ENCODE peak calls at places on chromosomes 12 and 14, in four cellular contexts. One of them, this sample, is unnamed.

GRCh38 chr12:60101715-60102114 is 505.9 kb downstream of the SLC16A7 start:
- DNase-seq in Peyer's patch: no peak
- DNase-seq in foreskin fibroblast: peak
- DNase-seq in thoracic aorta: no peak
- DNase-seq in this sample: peak

GRCh38 chr12:48972213-48973021 is 882 bp upstream of the WNT10B start:
- DNase-seq in Peyer's patch: no peak
- DNase-seq in thoracic aorta: no peak
- DNase-seq in foreskin fibroblast: peak
- DNase-seq in this sample: no peak

GRCh38 chr14:54398028-54398368 is 1.2 kb downstream of the CDKN3 start:
- DNase-seq in foreskin fibroblast: no peak
- DNase-seq in Peyer's patch: no peak
- DNase-seq in thoracic aorta: no peak
- DNase-seq in this sample: no peak

GRCh38 chr14:61213930-61214329 is 67.2 kb downstream of the TMEM30B start:
- DNase-seq in Peyer's patch: no peak
- DNase-seq in thoracic aorta: no peak
- DNase-seq in foreskin fibroblast: no peak
- DNase-seq in this sample: no peak

GRCh38 chr14:34465069-34465859 is 3.2 kb upstream of the SPTSSA start:
- DNase-seq in Peyer's patch: no peak
- DNase-seq in thoracic aorta: no peak
- DNase-seq in foreskin fibroblast: peak
- DNase-seq in this sample: no peak

GRCh38 chr14:79420725-79421124 is 790.6 kb downstream of the DIO2 start:
- DNase-seq in Peyer's patch: no peak
- DNase-seq in foreskin fibroblast: no peak
- DNase-seq in thoracic aorta: no peak
- DNase-seq in this sample: no peak

GRCh38 chr14:61503167-61503801 is 181.9 kb downstream of the PRKCH start:
- DNase-seq in foreskin fibroblast: no peak
- DNase-seq in Peyer's patch: peak
- DNase-seq in thoracic aorta: no peak
- DNase-seq in this sample: no peak

GRCh38 chr12:119710374-119710773 is 42.4 kb downstream of the PRKAB1 start:
- DNase-seq in foreskin fibroblast: no peak
- DNase-seq in Peyer's patch: no peak
- DNase-seq in thoracic aorta: no peak
- DNase-seq in this sample: no peak

GRCh38 chr12:110993425-110993824 is 73.0 kb upstream of the MYL2 start:
- DNase-seq in foreskin fibroblast: no peak
- DNase-seq in Peyer's patch: no peak
- DNase-seq in thoracic aorta: no peak
- DNase-seq in this sample: no peak

GRCh38 chr14:92850492-92850891 is 56.4 kb downstream of the GOLGA5 start:
- DNase-seq in thoracic aorta: no peak
- DNase-seq in Peyer's patch: no peak
- DNase-seq in foreskin fibroblast: peak
- DNase-seq in this sample: no peak

GRCh38 chr12:131994589-131994988 is 44.8 kb downstream of the EP400 start:
- DNase-seq in foreskin fibroblast: no peak
- DNase-seq in thoracic aorta: no peak
- DNase-seq in Peyer's patch: no peak
- DNase-seq in this sample: no peak

GRCh38 chr14:54627718-54628345 is 60.9 kb downstream of the SAMD4A start:
- DNase-seq in thoracic aorta: peak
- DNase-seq in foreskin fibroblast: peak
- DNase-seq in Peyer's patch: no peak
- DNase-seq in this sample: no peak

GRCh38 chr14:63205850-63206249 is 1.6 kb downstream of the RHOJ start:
- DNase-seq in Peyer's patch: no peak
- DNase-seq in foreskin fibroblast: no peak
- DNase-seq in thoracic aorta: no peak
- DNase-seq in this sample: no peak

GRCh38 chr12:122182887-122183587 is at the start of gene LRRC43:
- DNase-seq in foreskin fibroblast: peak
- DNase-seq in thoracic aorta: no peak
- DNase-seq in Peyer's patch: peak
- DNase-seq in this sample: no peak

GRCh38 chr14:37232907-37233481 is 35.3 kb downstream of the MIPOL1 start:
- DNase-seq in foreskin fibroblast: peak
- DNase-seq in Peyer's patch: no peak
- DNase-seq in thoracic aorta: no peak
- DNase-seq in this sample: peak

GRCh38 chr12:109567967-109568366 is 5.3 kb downstream of the MMAB start:
- DNase-seq in foreskin fibroblast: no peak
- DNase-seq in thoracic aorta: no peak
- DNase-seq in Peyer's patch: no peak
- DNase-seq in this sample: no peak

GRCh38 chr12:28242888-28243633 is 52.8 kb downstream of the CCDC91 start:
- DNase-seq in thoracic aorta: no peak
- DNase-seq in foreskin fibroblast: no peak
- DNase-seq in Peyer's patch: no peak
- DNase-seq in this sample: no peak

GRCh38 chr14:35319509-35319908 is 27.3 kb downstream of the PSMA6 start:
- DNase-seq in thoracic aorta: no peak
- DNase-seq in Peyer's patch: no peak
- DNase-seq in foreskin fibroblast: no peak
- DNase-seq in this sample: no peak

GRCh38 chr12:88036368-88036965 is 7.3 kb upstream of the C12orf50 start:
- DNase-seq in foreskin fibroblast: peak
- DNase-seq in Peyer's patch: no peak
- DNase-seq in thoracic aorta: no peak
- DNase-seq in this sample: no peak

GRCh38 chr14:41615011-41615595 is 8.4 kb downstream of the LRFN5 start:
- DNase-seq in thoracic aorta: no peak
- DNase-seq in Peyer's patch: no peak
- DNase-seq in foreskin fibroblast: no peak
- DNase-seq in this sample: no peak

GRCh38 chr12:25187781-25188180 is 7.2 kb downstream of the DNAI7 start:
- DNase-seq in thoracic aorta: no peak
- DNase-seq in foreskin fibroblast: peak
- DNase-seq in Peyer's patch: no peak
- DNase-seq in this sample: peak

GRCh38 chr12:80269953-80270552 is 170.7 kb downstream of the OTOGL start:
- DNase-seq in Peyer's patch: peak
- DNase-seq in thoracic aorta: no peak
- DNase-seq in foreskin fibroblast: peak
- DNase-seq in this sample: no peak

GRCh38 chr14:28661171-28661772 is 105.3 kb upstream of the FOXG1 start:
- DNase-seq in Peyer's patch: no peak
- DNase-seq in foreskin fibroblast: peak
- DNase-seq in thoracic aorta: no peak
- DNase-seq in this sample: no peak

GRCh38 chr14:101774814-101775213 is 13.3 kb downstream of the PPP2R5C start:
- DNase-seq in thoracic aorta: no peak
- DNase-seq in foreskin fibroblast: no peak
- DNase-seq in Peyer's patch: no peak
- DNase-seq in this sample: no peak

GRCh38 chr12:57235012-57235727 is 5.7 kb downstream of the SHMT2 start:
- DNase-seq in thoracic aorta: no peak
- DNase-seq in Peyer's patch: no peak
- DNase-seq in foreskin fibroblast: peak
- DNase-seq in this sample: no peak

GRCh38 chr12:53806689-53807088 is 54.9 kb upstream of the CISTR start:
- DNase-seq in thoracic aorta: no peak
- DNase-seq in Peyer's patch: no peak
- DNase-seq in foreskin fibroblast: peak
- DNase-seq in this sample: no peak

GRCh38 chr12:3078086-3078820 is 1.1 kb downstream of the TSPAN9 start:
- DNase-seq in thoracic aorta: no peak
- DNase-seq in Peyer's patch: no peak
- DNase-seq in foreskin fibroblast: no peak
- DNase-seq in this sample: no peak

GRCh38 chr14:58104808-58105207 is 47.2 kb downstream of the ARMH4 start:
- DNase-seq in Peyer's patch: no peak
- DNase-seq in foreskin fibroblast: peak
- DNase-seq in thoracic aorta: no peak
- DNase-seq in this sample: peak

GRCh38 chr12:113190761-113191160 is 5.2 kb downstream of the RITA1 start:
- DNase-seq in Peyer's patch: no peak
- DNase-seq in foreskin fibroblast: peak
- DNase-seq in thoracic aorta: no peak
- DNase-seq in this sample: no peak

GRCh38 chr12:15863984-15864383 is 18.2 kb upstream of the STRAP start:
- DNase-seq in thoracic aorta: no peak
- DNase-seq in foreskin fibroblast: no peak
- DNase-seq in Peyer's patch: no peak
- DNase-seq in this sample: no peak

GRCh38 chr12:5438671-5439200 is 6.8 kb downstream of the NTF3 start:
- DNase-seq in foreskin fibroblast: no peak
- DNase-seq in thoracic aorta: no peak
- DNase-seq in Peyer's patch: no peak
- DNase-seq in this sample: no peak

GRCh38 chr14:100538566-100539318 is 48.5 kb downstream of the BEGAIN start:
- DNase-seq in thoracic aorta: no peak
- DNase-seq in foreskin fibroblast: no peak
- DNase-seq in Peyer's patch: peak
- DNase-seq in this sample: no peak

DNA sequence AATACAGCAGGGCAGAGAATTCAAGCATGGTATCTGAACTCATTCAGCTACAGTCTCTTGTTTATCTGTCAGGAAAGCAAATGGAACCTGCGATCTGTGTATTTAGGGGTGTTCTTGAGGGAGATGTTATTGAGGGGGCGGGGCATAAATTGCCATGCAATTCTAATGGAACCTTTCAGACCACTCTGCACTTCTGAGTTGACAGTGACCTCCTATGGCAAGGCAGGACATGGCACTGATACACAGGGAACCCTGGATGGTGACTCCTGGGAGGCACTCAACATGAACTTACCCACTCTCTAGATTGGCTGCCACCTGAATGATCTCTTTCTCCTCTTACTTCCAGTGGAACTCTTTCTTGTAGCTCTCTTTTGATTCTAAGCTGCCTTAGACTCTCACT is 787.3 kb downstream of the VRK1 start:
- DNase-seq in thoracic aorta: no peak
- DNase-seq in foreskin fibroblast: no peak
- DNase-seq in Peyer's patch: no peak
- DNase-seq in this sample: no peak
- TF ChIP-seq CTCF in thoracic aorta: no peak
- TF ChIP-seq CTCF in foreskin fibroblast: no peak
- TF ChIP-seq CTCF in Peyer's patch: no peak
- TF ChIP-seq CTCF in this sample: no peak

GRCh38 chr12:89708793-89709156 is at the start of gene ATP2B1:
- DNase-seq in Peyer's patch: peak
- DNase-seq in foreskin fibroblast: peak
- DNase-seq in thoracic aorta: peak
- DNase-seq in this sample: peak

GRCh38 chr12:89707623-89707991 is 1.0 kb downstream of the ATP2B1 start:
- DNase-seq in Peyer's patch: peak
- DNase-seq in thoracic aorta: no peak
- DNase-seq in foreskin fibroblast: peak
- DNase-seq in this sample: no peak

GRCh38 chr12:89704457-89704856 is 4.2 kb downstream of the ATP2B1 start:
- DNase-seq in Peyer's patch: no peak
- DNase-seq in thoracic aorta: no peak
- DNase-seq in foreskin fibroblast: no peak
- DNase-seq in this sample: no peak

GRCh38 chr12:89707992-89708792 is 446 bp downstream of the ATP2B1 start:
- DNase-seq in Peyer's patch: peak
- DNase-seq in thoracic aorta: peak
- DNase-seq in foreskin fibroblast: peak
- DNase-seq in this sample: no peak

GRCh38 chr12:89706551-89707348 is 1.9 kb downstream of the ATP2B1 start:
- DNase-seq in foreskin fibroblast: peak
- DNase-seq in thoracic aorta: no peak
- DNase-seq in Peyer's patch: peak
- DNase-seq in this sample: no peak
- H3K4me3 ChIP-seq in foreskin fibroblast: peak
- H3K4me3 ChIP-seq in thoracic aorta: peak
- H3K4me3 ChIP-seq in Peyer's patch: peak
- H3K4me3 ChIP-seq in this sample: peak

GRCh38 chr12:115387392-115387791 is 703.4 kb upstream of the TBX3 start:
- DNase-seq in Peyer's patch: no peak
- DNase-seq in foreskin fibroblast: no peak
- DNase-seq in thoracic aorta: no peak
- DNase-seq in this sample: no peak
- TF ChIP-seq CTCF in Peyer's patch: no peak
- TF ChIP-seq CTCF in foreskin fibroblast: no peak
- TF ChIP-seq CTCF in thoracic aorta: no peak
- TF ChIP-seq CTCF in this sample: no peak

GRCh38 chr14:85530626-85531025 is 682 bp downstream of the FLRT2 start:
- DNase-seq in foreskin fibroblast: no peak
- DNase-seq in thoracic aorta: no peak
- DNase-seq in Peyer's patch: no peak
- DNase-seq in this sample: no peak
- H3K4me3 ChIP-seq in foreskin fibroblast: peak
- H3K4me3 ChIP-seq in thoracic aorta: peak
- H3K4me3 ChIP-seq in Peyer's patch: peak
- H3K4me3 ChIP-seq in this sample: peak

DNA sequence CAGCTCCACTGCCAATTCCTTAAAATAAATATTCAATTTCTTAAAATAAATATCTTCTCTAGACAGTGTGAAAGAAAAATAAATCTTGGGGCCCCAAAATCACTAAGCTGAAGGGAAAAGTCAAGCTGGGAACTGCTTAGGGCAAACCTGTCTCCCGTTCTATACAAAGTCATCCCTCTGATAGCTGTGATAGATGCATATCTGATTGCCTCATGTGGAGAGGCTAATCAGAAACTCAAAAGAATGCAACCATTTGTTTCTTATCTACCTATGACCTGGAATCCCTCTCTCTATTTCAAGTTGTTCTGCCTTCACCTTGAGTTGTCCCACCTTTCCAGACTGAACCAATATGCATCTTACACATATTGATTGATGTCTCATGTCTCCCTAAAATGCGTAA is 889.8 kb downstream of the TRHDE start:
- DNase-seq in thoracic aorta: no peak
- DNase-seq in foreskin fibroblast: no peak
- DNase-seq in Peyer's patch: no peak
- DNase-seq in this sample: no peak
- TF ChIP-seq CTCF in thoracic aorta: no peak
- TF ChIP-seq CTCF in foreskin fibroblast: no peak
- TF ChIP-seq CTCF in Peyer's patch: no peak
- TF ChIP-seq CTCF in this sample: no peak

GRCh38 chr12:7995266-7995963 is 37.1 kb upstream of the FOXJ2 start:
- DNase-seq in thoracic aorta: peak
- DNase-seq in Peyer's patch: peak
- DNase-seq in foreskin fibroblast: peak
- DNase-seq in this sample: peak
- H3K4me3 ChIP-seq in thoracic aorta: no peak
- H3K4me3 ChIP-seq in Peyer's patch: no peak
- H3K4me3 ChIP-seq in foreskin fibroblast: peak
- H3K4me3 ChIP-seq in this sample: no peak

GRCh38 chr12:105252901-105253300 is 16.9 kb upstream of the APPL2 start:
- DNase-seq in Peyer's patch: no peak
- DNase-seq in thoracic aorta: no peak
- DNase-seq in foreskin fibroblast: peak
- DNase-seq in this sample: no peak

GRCh38 chr12:105256921-105257320 is 20.9 kb upstream of the APPL2 start:
- DNase-seq in Peyer's patch: no peak
- DNase-seq in thoracic aorta: no peak
- DNase-seq in foreskin fibroblast: peak
- DNase-seq in this sample: peak

GRCh38 chr12:105253882-105254513 is 18.0 kb upstream of the APPL2 start:
- DNase-seq in thoracic aorta: no peak
- DNase-seq in Peyer's patch: no peak
- DNase-seq in foreskin fibroblast: peak
- DNase-seq in this sample: no peak

GRCh38 chr12:105257321-105257728 is 21.4 kb upstream of the APPL2 start:
- DNase-seq in thoracic aorta: no peak
- DNase-seq in Peyer's patch: no peak
- DNase-seq in foreskin fibroblast: peak
- DNase-seq in this sample: peak

GRCh38 chr12:105256011-105256410 is 20.0 kb upstream of the APPL2 start:
- DNase-seq in Peyer's patch: no peak
- DNase-seq in thoracic aorta: no peak
- DNase-seq in foreskin fibroblast: peak
- DNase-seq in this sample: no peak
- TF ChIP-seq CTCF in Peyer's patch: no peak
- TF ChIP-seq CTCF in thoracic aorta: no peak
- TF ChIP-seq CTCF in foreskin fibroblast: no peak
- TF ChIP-seq CTCF in this sample: no peak

This sample was measured in AG09309.